ENCODE peak calls at places on chromosomes 4 and X, in eight cellular contexts. L is heart left ventricle, Z is ascending aorta, S is tibial artery, N is right atrium auricular region, Q is uterus, C is WERI-Rb-1, X is transverse colon. O is an unnamed sample.

GRCh38 chr4:139501117-139501516 is 47.2 kb downstream of the RAB33B start:
- DNase-seq in N (no peak), Z (no peak), X (no peak), S (no peak), Q (no peak), L (no peak), C (no peak), O (no peak)

GRCh38 chr4:93495346-93495745 is 333.2 kb upstream of the ATOH1 start:
- DNase-seq in C (no peak), X (no peak), Q (no peak), L (no peak), N (no peak), S (no peak), Z (no peak), O (no peak)

GRCh38 chrX:48357681-48358080 is 1.2 kb upstream of the SSX3 start:
- DNase-seq in C (no peak), S (no peak), N (no peak), L (no peak), X (no peak), Z (no peak), Q (no peak), O (no peak)

GRCh38 chr4:37453361-37454262 is 209.1 kb downstream of the NWD2 start:
- DNase-seq in Z (no peak), L (peak; percentile 31), N (no peak), S (peak; percentile 64), C (peak; percentile 10), X (peak; percentile 81), Q (peak; percentile 45), O (no peak)

GRCh38 chr4:128776794-128777216 is 32.7 kb upstream of the JADE1 start:
- DNase-seq in L (peak; percentile 33), Q (peak; percentile 24), S (peak; percentile 75), Z (no peak), N (peak; percentile 67), X (peak; percentile 50), C (no peak), O (peak; percentile 98)

GRCh38 chrX:144916785-144917184 is 330.5 kb upstream of the SPANXN1 start:
- DNase-seq in Q (no peak), Z (no peak), S (no peak), C (no peak), N (no peak), L (no peak), X (no peak), O (no peak)

GRCh38 chr4:174490356-174490969 is 31.8 kb downstream of the HPGD start:
- DNase-seq in L (no peak), Q (no peak), Z (no peak), C (no peak), X (no peak), S (no peak), N (no peak), O (no peak)

GRCh38 chr4:94306713-94307112 is 35.9 kb downstream of the HPGDS start:
- DNase-seq in Q (no peak), Z (no peak), C (no peak), N (no peak), S (no peak), L (no peak), X (no peak), O (no peak)

GRCh38 chr4:26081795-26082498 is 167.9 kb downstream of the SMIM20 start:
- DNase-seq in Q (no peak), N (no peak), S (no peak), Z (no peak), X (no peak), C (no peak), L (no peak), O (no peak)

GRCh38 chrX:25083661-25084060 is 67.9 kb upstream of the ARX start:
- DNase-seq in Z (no peak), L (no peak), Q (no peak), S (no peak), C (no peak), N (no peak), X (no peak), O (no peak)

GRCh38 chr4:2787230-2788100 is 5.4 kb upstream of the SH3BP2 start:
- DNase-seq in C (no peak), Q (no peak), S (peak; percentile 80), N (no peak), L (peak; percentile 52), Z (no peak), X (peak; percentile 70), O (no peak)

GRCh38 chr4:78720994-78721677 is 55.0 kb upstream of the BMP2K start:
- DNase-seq in Z (no peak), Q (peak; percentile 39), X (peak; percentile 14), S (peak; percentile 66), C (no peak), N (no peak), L (peak; percentile 48), O (no peak)

GRCh38 chr4:73308286-73308685 is 49.7 kb upstream of the ANKRD17 start:
- DNase-seq in X (no peak), Z (no peak), L (no peak), C (no peak), N (no peak), S (no peak), Q (no peak), O (no peak)

GRCh38 chr4:165175879-165176278 is 31.5 kb upstream of the KLHL2 start:
- DNase-seq in Z (no peak), N (no peak), L (no peak), S (no peak), X (no peak), C (no peak), Q (no peak), O (no peak)

GRCh38 chrX:100695302-100695701 is 36.6 kb downstream of the SYTL4 start:
- DNase-seq in N (no peak), C (peak; percentile 20), X (no peak), Q (no peak), Z (no peak), L (no peak), S (no peak), O (no peak)

GRCh38 chr4:158630893-158631292 is 40.8 kb downstream of the C4orf46 start:
- DNase-seq in S (no peak), Z (no peak), L (no peak), C (no peak), Q (no peak), X (peak; percentile 8), N (no peak), O (no peak)

GRCh38 chr4:1520145-1520661 is 114.0 kb upstream of the NKX1-1 start:
- DNase-seq in S (no peak), C (no peak), Q (no peak), X (no peak), Z (no peak), L (peak; percentile 49), N (no peak), O (no peak)
- H3K4me3 ChIP-seq in S (no peak overlapping the region), C (no peak overlapping the region), Q (no peak overlapping the region), X (no peak overlapping the region), Z (no peak overlapping the region), L (no peak overlapping the region), N (peak overlapping the region; percentile 44), O (no peak overlapping the region)

GRCh38 chrX:47311857-47312774 is 58.3 kb upstream of the ZNF157 start:
- DNase-seq in Q (peak; percentile 55), N (no peak), C (peak; percentile 59), S (no peak), X (peak; percentile 43), L (peak; percentile 18), Z (no peak), O (peak; percentile 23)
- TF ChIP-seq CTCF in Q (peak; percentile 42), N (peak; percentile 19), C (peak; percentile 62), S (peak; percentile 31), X (peak; percentile 35), L (peak; percentile 34), Z (no peak), O (peak; percentile 60)

DNA sequence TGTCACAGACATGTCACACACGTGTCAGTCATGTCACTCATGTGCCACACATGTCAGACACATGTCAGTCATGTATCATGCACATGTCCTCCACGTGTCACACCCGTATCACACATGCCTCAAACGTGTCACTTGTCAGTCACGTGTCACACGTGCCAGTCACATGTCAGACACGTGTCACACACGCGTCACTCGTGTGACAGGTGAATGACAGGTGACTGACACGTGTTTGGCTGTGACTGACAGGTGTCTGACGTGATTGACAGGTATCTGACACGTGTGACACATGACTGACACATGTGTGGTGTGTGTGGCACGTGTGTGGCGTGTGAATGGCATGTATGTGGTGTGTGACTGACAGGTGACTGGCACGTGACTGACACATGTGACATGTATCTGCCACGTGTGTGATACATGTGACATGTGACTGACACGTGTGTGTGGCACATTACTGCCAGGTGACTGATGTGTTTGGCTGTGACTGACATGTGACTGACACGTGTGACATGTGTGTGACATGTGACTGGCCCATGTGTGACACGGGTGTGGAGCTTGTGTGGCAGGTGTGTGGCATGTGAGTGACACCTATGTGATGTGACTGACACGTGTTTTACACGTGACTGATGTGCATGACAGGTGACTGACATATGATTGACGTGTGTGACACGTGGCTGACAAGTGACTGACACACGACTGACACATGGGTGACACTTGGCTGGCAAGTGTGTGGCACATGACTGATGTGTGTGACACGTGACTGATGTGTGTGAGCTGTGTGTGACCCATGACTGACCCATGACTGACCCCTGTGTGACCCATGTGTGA is 90.7 kb upstream of the GPC3 start:
- DNase-seq in S (no peak), C (no peak), Q (no peak), N (no peak), L (no peak), Z (no peak), X (no peak), O (no peak)
- H3K27me3 ChIP-seq in S (no peaks in the 10 kb centered on the region), C (peaks cover 19% of the 10 kb centered on the region), Q (no peaks in the 10 kb centered on the region), N (no peaks in the 10 kb centered on the region), L (no peaks in the 10 kb centered on the region), Z (no peaks in the 10 kb centered on the region), X (no peaks in the 10 kb centered on the region), O (no peaks in the 10 kb centered on the region)

GRCh38 chr4:8192748-8193738 is 6.0 kb upstream of the SH3TC1 start:
- DNase-seq in Q (no peak), X (peak; percentile 77), C (peak; percentile 53), Z (no peak), N (no peak), S (no peak), L (no peak), O (peak; percentile 49)

GRCh38 chr4:8188085-8188484 is 11.0 kb upstream of the SH3TC1 start:
- DNase-seq in S (no peak), L (no peak), N (no peak), X (no peak), Z (no peak), C (no peak), Q (no peak), O (no peak)

GRCh38 chr4:8188743-8189550 is 10.1 kb upstream of the SH3TC1 start:
- DNase-seq in Q (no peak), L (peak; percentile 85), C (peak; percentile 59), Z (no peak), N (peak; percentile 74), X (no peak), S (peak; percentile 81), O (no peak)

GRCh38 chr4:8189551-8190466 is 9.3 kb upstream of the SH3TC1 start:
- DNase-seq in Q (no peak), X (no peak), N (no peak), Z (no peak), C (no peak), S (no peak), L (no peak), O (no peak)

DNA sequence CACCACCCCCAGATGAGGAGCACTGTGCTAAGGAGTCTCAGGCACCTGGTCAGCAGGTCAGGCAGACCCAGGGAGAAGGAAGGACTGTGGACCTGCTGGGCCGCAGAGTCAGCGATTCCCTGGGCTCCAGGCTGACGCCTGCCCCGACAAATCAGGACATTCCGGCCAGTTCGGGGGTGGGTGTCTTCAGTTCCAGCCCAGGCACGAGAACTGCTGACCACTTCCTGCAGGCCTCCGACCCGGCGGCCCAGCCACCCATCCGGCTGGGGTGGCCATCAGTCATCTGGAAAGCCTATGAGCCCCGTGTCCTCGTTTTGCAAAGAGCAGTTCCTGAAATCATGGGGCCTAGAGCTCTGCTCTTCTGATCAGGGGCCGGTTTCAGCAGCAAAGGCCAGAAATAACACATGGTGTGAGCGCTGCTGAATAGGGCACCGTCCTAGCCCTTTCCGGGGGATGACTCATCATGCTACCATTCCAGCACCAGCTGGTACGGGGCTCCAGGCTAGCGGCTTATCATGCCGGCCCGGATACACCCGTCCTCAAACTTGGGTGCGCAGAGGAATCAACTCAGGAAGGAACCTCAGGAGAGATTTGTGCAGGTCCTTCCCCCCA is 7.8 kb upstream of the SH3TC1 start:
- DNase-seq in L (peak; percentile 77), X (peak; percentile 51), N (peak; percentile 89), C (no peak), Q (peak; percentile 65), Z (peak; percentile 67), S (peak; percentile 88), O (no peak)
- H3K4me3 ChIP-seq in L (no peak overlapping the region), X (no peak overlapping the region), N (no peak overlapping the region), C (no peak overlapping the region), Q (no peak overlapping the region), Z (no peak overlapping the region), S (no peak overlapping the region), O (no peak overlapping the region)

O was measured in kidney epithelial cell.